ENCODE peak calls at places on chromosomes 2 and 18, in ten cellular contexts. K is transverse colon, S is lower lobe of right lung, M is B cell, O is coronary artery, A is left ventricle myocardium inferior, I is neural progenitor cell, Y is GM13977, D is H9, J is astrocyte of the spinal cord. R is an unnamed sample.

GRCh38 chr2:160091381-160091780 is 29.0 kb upstream of the PLA2R1 start:
- DNase-seq in S (no peak), K (no peak), I (no peak), J (peak), M (no peak), O (no peak), Y (no peak), A (no peak), D (no peak), R (no peak)

GRCh38 chr2:239471011-239471792 is 70.4 kb upstream of the HDAC4 start:
- DNase-seq in O (peak), K (no peak), S (no peak), D (peak), I (no peak), J (no peak), Y (no peak), A (no peak), M (no peak), R (no peak)

GRCh38 chr2:156343940-156344301 is 11.4 kb upstream of the NR4A2 start:
- DNase-seq in Y (no peak), D (no peak), I (no peak), O (no peak), K (no peak), A (no peak), M (no peak), S (no peak), J (no peak), R (no peak)

GRCh38 chr2:26681656-26682055 is 10.9 kb upstream of the KCNK3 start:
- DNase-seq in O (no peak), K (no peak), A (no peak), S (no peak), J (no peak), M (no peak), Y (no peak), I (no peak), D (no peak), R (no peak)

GRCh38 chr2:96739633-96740428 is at the start of gene LMAN2L:
- DNase-seq in K (peak), A (peak), D (peak), J (peak), Y (peak), M (peak), O (peak), S (peak), I (peak), R (peak)

GRCh38 chr2:99623613-99624012 is 133.8 kb upstream of the REV1 start:
- DNase-seq in M (no peak), I (no peak), J (no peak), A (no peak), O (no peak), D (no peak), Y (no peak), K (no peak), S (no peak), R (no peak)

GRCh38 chr2:176817061-176817565 is 395.5 kb upstream of the HNRNPA3 start:
- DNase-seq in M (no peak), S (no peak), O (no peak), J (no peak), I (peak), K (no peak), Y (no peak), D (peak), A (no peak), R (peak)

GRCh38 chr2:219460424-219460926 is 25.8 kb downstream of the SPEG start:
- DNase-seq in M (no peak), K (peak), A (peak), O (peak), Y (no peak), D (peak), J (peak), S (no peak), I (peak), R (no peak)

GRCh38 chr18:56351911-56352502 is 286.4 kb downstream of the TXNL1 start:
- DNase-seq in Y (no peak), K (no peak), A (no peak), J (no peak), D (no peak), O (no peak), I (peak), S (no peak), M (no peak), R (no peak)

GRCh38 chr2:74142340-74142739 is 5.4 kb downstream of the BOLA3 start:
- DNase-seq in K (no peak), O (no peak), J (no peak), D (peak), M (no peak), S (no peak), I (peak), Y (no peak), A (no peak), R (no peak)

DNA sequence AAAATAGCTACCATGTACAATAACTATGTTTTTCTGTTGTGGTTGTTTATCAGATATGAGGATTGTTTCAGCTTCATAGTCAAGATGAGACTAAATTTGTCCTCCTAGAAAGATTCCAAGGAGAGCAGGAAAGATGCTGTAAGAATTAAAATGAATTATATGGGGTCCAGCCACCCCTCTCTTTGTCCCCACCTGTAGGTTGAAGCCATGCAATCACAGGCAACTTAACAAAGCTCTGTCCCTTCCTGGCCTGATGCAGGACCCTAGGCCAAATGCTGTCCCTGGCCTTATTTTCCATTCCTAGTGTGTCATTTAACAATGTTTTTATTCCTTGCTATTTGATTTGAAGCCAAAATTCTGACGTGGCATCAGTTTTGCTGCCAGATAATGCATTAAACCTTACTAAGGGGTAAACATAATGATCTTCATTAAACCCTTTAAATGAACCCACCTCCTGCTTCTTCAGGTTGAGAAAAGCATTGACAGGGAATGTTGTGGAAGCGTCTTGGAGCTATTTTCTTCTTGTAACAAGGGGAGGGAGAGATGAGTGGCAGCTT is 240.9 kb upstream of the ZNF521 start:
- DNase-seq in D (no peak), S (no peak), J (no peak), A (no peak), K (no peak), M (no peak), O (no peak), Y (no peak), I (no peak), R (no peak)
- TF ChIP-seq CTCF in D (peak), S (no peak), J (no peak), A (no peak), K (no peak), M (no peak), O (no peak), Y (no peak), I (peak), R (no peak)

GRCh38 chr2:18885457-18885856 is 296.1 kb upstream of the NT5C1B start:
- DNase-seq in O (no peak), Y (no peak), S (no peak), M (no peak), J (no peak), D (no peak), A (no peak), I (no peak), K (no peak), R (no peak)

GRCh38 chr2:18889565-18890332 is 300.4 kb upstream of the NT5C1B start:
- DNase-seq in S (no peak), Y (no peak), D (no peak), O (no peak), M (no peak), K (no peak), A (no peak), J (no peak), I (no peak), R (no peak)

GRCh38 chr2:18883626-18884456 is 294.5 kb upstream of the NT5C1B start:
- DNase-seq in O (no peak), A (no peak), K (no peak), J (peak), Y (no peak), D (no peak), S (no peak), I (peak), M (no peak), R (no peak)
- TF ChIP-seq CTCF in O (no peak), A (peak), K (peak), J (peak), Y (peak), D (peak), S (peak), I (peak), M (no peak), R (no peak)

GRCh38 chr18:58064406-58064998 is 20.5 kb downstream of the NEDD4L start:
- DNase-seq in S (no peak), I (no peak), J (no peak), K (no peak), O (no peak), A (no peak), Y (no peak), M (no peak), D (no peak), R (no peak)

GRCh38 chr18:58069104-58069503 is 25.1 kb downstream of the NEDD4L start:
- DNase-seq in A (no peak), K (no peak), Y (no peak), J (no peak), I (no peak), M (no peak), S (no peak), O (no peak), D (no peak), R (no peak)

GRCh38 chr18:58069721-58070292 is 25.8 kb downstream of the NEDD4L start:
- DNase-seq in J (no peak), Y (no peak), K (no peak), S (no peak), D (peak), I (peak), M (no peak), O (no peak), A (no peak), R (no peak)

DNA sequence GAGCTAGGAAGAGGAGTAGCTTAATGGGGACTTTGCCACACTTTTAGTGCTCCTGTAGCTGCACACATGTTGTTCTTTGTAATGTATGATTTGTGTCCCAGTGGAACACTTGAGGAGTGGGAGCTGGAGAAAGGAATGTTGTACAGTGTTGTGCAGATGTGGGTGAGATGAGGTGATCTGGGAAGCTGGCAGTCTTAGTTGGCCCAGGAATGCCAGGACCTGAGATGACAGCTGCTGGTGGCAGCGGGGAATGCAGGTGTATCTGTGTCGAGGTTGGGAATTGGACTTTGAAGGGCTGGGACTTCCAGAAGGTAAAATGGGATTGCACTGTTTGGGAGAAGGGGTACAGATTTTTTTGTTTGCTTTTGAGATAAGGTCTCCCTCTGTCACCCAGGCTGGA is 23.6 kb downstream of the NEDD4L start:
- DNase-seq in J (no peak), I (no peak), K (no peak), M (no peak), O (no peak), A (no peak), D (no peak), Y (no peak), S (no peak), R (no peak)
- TF ChIP-seq CTCF in J (no peak), I (no peak), K (no peak), M (no peak), O (no peak), A (no peak), D (peak), Y (no peak), S (no peak), R (no peak)

DNA sequence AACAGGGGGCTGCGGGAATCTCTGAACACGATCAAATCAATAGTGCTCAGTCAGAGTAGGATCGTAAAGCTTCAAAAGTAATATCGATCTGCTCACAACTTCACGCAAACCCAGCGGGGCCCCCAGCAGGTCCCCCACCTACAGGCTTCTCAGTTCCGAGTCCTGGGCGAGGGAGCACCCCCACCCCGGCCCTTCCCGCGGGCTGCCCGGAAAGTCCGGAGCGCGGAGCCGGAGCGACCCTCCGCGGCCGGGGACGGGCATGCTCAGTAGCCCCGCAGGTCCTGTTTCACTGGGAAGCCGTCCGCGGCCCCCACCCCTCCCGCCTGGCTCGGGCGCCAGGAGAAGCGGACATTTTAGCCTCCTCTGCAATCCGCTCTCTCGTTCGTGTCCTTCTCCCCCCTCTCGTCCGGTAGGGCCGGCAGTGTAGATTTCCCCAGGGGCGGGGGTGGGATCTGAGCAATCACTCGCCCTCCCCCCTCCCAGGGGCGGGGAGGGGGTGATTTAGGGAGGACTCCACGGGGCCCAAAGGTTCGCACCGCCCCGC is 3.3 kb upstream of the SPRED2 start:
- DNase-seq in I (peak), J (peak), O (peak), D (peak), A (peak), S (peak), Y (peak), M (peak), K (peak), R (peak)
- TF ChIP-seq CTCF in I (no peak), J (no peak), O (no peak), D (no peak), A (peak), S (no peak), Y (peak), M (no peak), K (no peak), R (no peak)

GRCh38 chr2:43185146-43185545 is 41.3 kb downstream of the ZFP36L2 start:
- DNase-seq in O (no peak), S (no peak), A (no peak), M (no peak), J (peak), I (no peak), K (no peak), Y (no peak), D (no peak), R (no peak)
- TF ChIP-seq CTCF in O (no peak), S (no peak), A (no peak), M (no peak), J (no peak), I (no peak), K (no peak), Y (no peak), D (no peak), R (no peak)

GRCh38 chr2:75896779-75897366 is 186.2 kb upstream of the GCFC2 start:
- DNase-seq in Y (peak), D (peak), S (no peak), J (no peak), O (no peak), K (no peak), M (no peak), A (no peak), I (peak), R (peak)
- TF ChIP-seq CTCF in Y (peak), D (peak), S (peak), J (peak), O (no peak), K (peak), M (no peak), A (peak), I (peak), R (peak)

DNA sequence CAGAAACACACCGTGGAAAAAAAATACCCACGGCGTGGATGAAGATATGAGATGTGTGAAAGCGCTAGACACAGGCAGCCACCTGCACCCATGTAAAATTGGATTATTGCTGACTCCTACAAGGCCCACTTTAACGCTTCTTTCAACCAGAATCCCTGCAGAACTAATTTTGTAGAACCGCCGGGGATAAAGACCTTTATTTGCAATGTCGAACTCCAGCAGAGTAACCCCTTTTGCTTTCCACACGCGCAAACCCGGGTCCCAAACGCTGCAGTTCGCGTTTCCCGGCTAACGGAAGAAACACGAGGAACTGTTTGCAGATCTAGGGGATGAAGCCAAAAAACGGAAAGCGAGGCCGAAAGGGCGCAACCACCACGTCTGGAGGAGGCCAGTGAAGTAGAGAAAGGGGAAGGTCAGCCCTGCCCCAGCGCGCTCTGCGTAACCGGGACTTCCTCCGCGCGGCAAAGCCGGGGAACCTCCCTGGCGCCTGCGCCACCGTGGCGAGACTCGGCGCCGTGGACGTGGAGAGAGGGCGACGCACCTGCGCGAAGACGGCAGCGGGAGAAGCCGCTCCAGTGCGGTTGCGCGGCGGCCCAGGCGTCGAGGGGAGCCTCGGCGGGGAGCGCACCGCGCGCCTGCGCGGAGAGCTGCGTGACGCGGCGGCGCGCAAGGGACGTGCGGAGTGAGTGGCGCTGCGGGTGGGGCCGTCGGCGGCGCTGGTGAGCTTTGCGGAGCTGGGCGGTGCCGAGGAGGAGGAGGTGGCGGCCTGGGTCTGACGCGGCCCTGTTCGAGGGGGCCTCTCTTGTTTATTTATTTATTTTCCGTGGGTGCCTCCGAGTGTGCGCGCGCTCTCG is at the start of gene PPP1CB:
- DNase-seq in I (peak), M (peak), D (peak), J (peak), A (peak), Y (peak), S (peak), K (peak), O (peak), R (peak)
- TF ChIP-seq CTCF in I (peak), M (no peak), D (peak), J (peak), A (peak), Y (peak), S (peak), K (no peak), O (no peak), R (peak)

GRCh38 chr18:44638811-44639210 is 41.9 kb upstream of the SETBP1 start:
- DNase-seq in J (no peak), M (no peak), A (no peak), I (no peak), O (no peak), Y (no peak), K (no peak), S (no peak), D (no peak), R (no peak)

GRCh38 chr18:44637210-44638051 is 43.3 kb upstream of the SETBP1 start:
- DNase-seq in O (no peak), D (no peak), J (peak), K (no peak), Y (peak), M (no peak), I (peak), A (no peak), S (no peak), R (peak)

GRCh38 chr18:44636241-44636640 is 44.4 kb upstream of the SETBP1 start:
- DNase-seq in O (no peak), I (no peak), S (no peak), K (no peak), Y (peak), M (peak), A (no peak), J (no peak), D (no peak), R (peak)

GRCh38 chr18:44635546-44635945 is 45.1 kb upstream of the SETBP1 start:
- DNase-seq in I (no peak), O (no peak), Y (no peak), K (no peak), A (no peak), D (no peak), S (no peak), M (no peak), J (no peak), R (no peak)

GRCh38 chr18:44638141-44638540 is 42.5 kb upstream of the SETBP1 start:
- DNase-seq in D (no peak), J (no peak), K (no peak), Y (no peak), O (no peak), M (no peak), A (no peak), I (no peak), S (no peak), R (no peak)
- TF ChIP-seq CTCF in D (no peak), J (no peak), K (no peak), Y (no peak), O (no peak), M (no peak), A (no peak), I (no peak), S (no peak), R (no peak)

GRCh38 chr2:222915092-222915957 is 54.5 kb downstream of the ACSL3 start:
- DNase-seq in Y (no peak), K (no peak), S (no peak), M (no peak), D (no peak), J (peak), O (no peak), A (no peak), I (no peak), R (no peak)

GRCh38 chr2:222920657-222921186 is 59.9 kb downstream of the ACSL3 start:
- DNase-seq in S (no peak), O (no peak), D (no peak), A (no peak), J (no peak), K (no peak), Y (no peak), I (no peak), M (no peak), R (no peak)

GRCh38 chr2:222912776-222913175 is 51.9 kb downstream of the ACSL3 start:
- DNase-seq in I (no peak), D (no peak), O (no peak), S (no peak), M (no peak), K (no peak), A (no peak), J (no peak), Y (no peak), R (no peak)

GRCh38 chr2:222919841-222920609 is 59.2 kb downstream of the ACSL3 start:
- DNase-seq in O (no peak), S (no peak), K (no peak), J (peak), M (no peak), Y (no peak), A (no peak), I (no peak), D (no peak), R (no peak)

GRCh38 chr2:222916229-222917197 is 55.7 kb downstream of the ACSL3 start:
- DNase-seq in S (no peak), K (no peak), D (no peak), M (no peak), Y (no peak), J (no peak), I (no peak), A (no peak), O (no peak), R (no peak)
- TF ChIP-seq CTCF in S (peak), K (no peak), D (peak), M (no peak), Y (peak), J (no peak), I (peak), A (peak), O (no peak), R (no peak)

R was measured in GM20000.